ENCODE peak calls at places on chromosome 18, in six cellular contexts. S is neuronal stem cell, B is tibial nerve, Z is uterus, A is left lung, L is BE2C. Y is an unnamed sample. For H3K9me3, the result is how much of the 10 kb centered on the place peaks cover.

GRCh38 chr18:4068552-4069158 is 386.5 kb downstream of the DLGAP1 start:
- DNase-seq in S (peak), B (peak), Z (no peak), A (no peak), L (peak), Y (peak)

GRCh38 chr18:11005528-11005927 is 143.8 kb downstream of the PIEZO2 start:
- DNase-seq in S (peak), B (peak), Z (no peak), A (no peak), L (no peak), Y (no peak)

GRCh38 chr18:45526120-45526841 is 89.0 kb upstream of the SLC14A2 start:
- DNase-seq in S (no peak), B (peak), Z (peak), A (no peak), L (no peak), Y (no peak)

GRCh38 chr18:76487782-76488181 is 7.3 kb downstream of the ZNF516 start:
- DNase-seq in S (no peak), B (no peak), Z (no peak), A (no peak), L (peak), Y (no peak)

GRCh38 chr18:39946623-39947061 is 2008.4 kb upstream of the PIK3C3 start:
- DNase-seq in S (no peak), B (no peak), Z (no peak), A (peak), L (no peak), Y (no peak)

GRCh38 chr18:58998421-58999203 is 133.9 kb downstream of the ZNF532 start:
- DNase-seq in S (no peak), B (peak), Z (peak), A (no peak), L (no peak), Y (no peak)

GRCh38 chr18:52813637-52814416 is 473.8 kb downstream of the DCC start:
- DNase-seq in S (no peak), B (no peak), Z (no peak), A (no peak), L (no peak), Y (no peak)

GRCh38 chr18:49168970-49169619 is 218.3 kb upstream of the SMAD7 start:
- DNase-seq in S (no peak), B (no peak), Z (no peak), A (no peak), L (no peak), Y (no peak)

GRCh38 chr18:58565021-58565420 is 63.9 kb downstream of the ALPK2 start:
- DNase-seq in S (no peak), B (peak), Z (no peak), A (no peak), L (no peak), Y (no peak)

GRCh38 chr18:36849288-36850011 is 20.5 kb downstream of the KIAA1328 start:
- DNase-seq in S (no peak), B (no peak), Z (no peak), A (no peak), L (no peak), Y (no peak)

GRCh38 chr18:5097116-5097703 is 99.8 kb downstream of the AKAIN1 start:
- DNase-seq in S (no peak), B (no peak), Z (no peak), A (no peak), L (no peak), Y (no peak)

GRCh38 chr18:56982756-56983155 is 164.1 kb upstream of the BOD1L2 start:
- DNase-seq in S (no peak), B (no peak), Z (no peak), A (no peak), L (no peak), Y (no peak)

GRCh38 chr18:31658670-31659573 is 25.5 kb downstream of the B4GALT6 start:
- DNase-seq in S (no peak), B (no peak), Z (no peak), A (no peak), L (no peak), Y (no peak)

GRCh38 chr18:5476961-5477800 is 66.6 kb downstream of the EPB41L3 start:
- DNase-seq in S (peak), B (no peak), Z (no peak), A (no peak), L (no peak), Y (no peak)

GRCh38 chr18:60981651-60982050 is 351.6 kb upstream of the CDH20 start:
- DNase-seq in S (no peak), B (no peak), Z (no peak), A (no peak), L (no peak), Y (no peak)

GRCh38 chr18:40841473-40841872 is 1113.6 kb upstream of the PIK3C3 start:
- DNase-seq in S (no peak), B (no peak), Z (no peak), A (no peak), L (no peak), Y (no peak)

GRCh38 chr18:2180586-2180985 is 390.7 kb downstream of the METTL4 start:
- DNase-seq in S (no peak), B (no peak), Z (no peak), A (no peak), L (no peak), Y (no peak)

GRCh38 chr18:33781429-33781828 is 203.4 kb downstream of the ASXL3 start:
- DNase-seq in S (no peak), B (no peak), Z (no peak), A (no peak), L (no peak), Y (no peak)

GRCh38 chr18:76490701-76491171 is 4.3 kb downstream of the ZNF516 start:
- DNase-seq in S (no peak), B (peak), Z (peak), A (peak), L (peak), Y (no peak)

GRCh38 chr18:52764271-52764670 is 424.3 kb downstream of the DCC start:
- DNase-seq in S (no peak), B (no peak), Z (no peak), A (no peak), L (no peak), Y (no peak)

GRCh38 chr18:64474751-64475150 is 325.9 kb upstream of the LINC00305 start:
- DNase-seq in S (no peak), B (no peak), Z (no peak), A (no peak), L (peak), Y (no peak)

GRCh38 chr18:58552057-58552461 is 76.8 kb downstream of the ALPK2 start:
- DNase-seq in S (no peak), B (no peak), Z (no peak), A (no peak), L (no peak), Y (no peak)

GRCh38 chr18:61616111-61616610 is 276.6 kb downstream of the RNF152 start:
- DNase-seq in S (no peak), B (no peak), Z (no peak), A (no peak), L (no peak), Y (no peak)

GRCh38 chr18:48928787-48929186 is 22.0 kb downstream of the SMAD7 start:
- DNase-seq in S (no peak), B (peak), Z (no peak), A (peak), L (peak), Y (no peak)

GRCh38 chr18:64615047-64615446 is 466.2 kb upstream of the LINC00305 start:
- DNase-seq in S (no peak), B (no peak), Z (no peak), A (no peak), L (no peak), Y (no peak)

GRCh38 chr18:39841133-39842041 is 2113.6 kb upstream of the PIK3C3 start:
- DNase-seq in S (peak), B (peak), Z (no peak), A (peak), L (peak), Y (peak)

GRCh38 chr18:47284691-47285370 is 33.4 kb upstream of the SKOR2 start:
- DNase-seq in S (no peak), B (no peak), Z (no peak), A (no peak), L (no peak), Y (no peak)

GRCh38 chr18:8871484-8871883 is 166.1 kb downstream of the MTCL1 start:
- DNase-seq in S (no peak), B (no peak), Z (no peak), A (no peak), L (no peak), Y (no peak)

GRCh38 chr18:11785444-11786055 is 65.7 kb upstream of the CHMP1B start:
- DNase-seq in S (no peak), B (no peak), Z (no peak), A (no peak), L (no peak), Y (no peak)

DNA sequence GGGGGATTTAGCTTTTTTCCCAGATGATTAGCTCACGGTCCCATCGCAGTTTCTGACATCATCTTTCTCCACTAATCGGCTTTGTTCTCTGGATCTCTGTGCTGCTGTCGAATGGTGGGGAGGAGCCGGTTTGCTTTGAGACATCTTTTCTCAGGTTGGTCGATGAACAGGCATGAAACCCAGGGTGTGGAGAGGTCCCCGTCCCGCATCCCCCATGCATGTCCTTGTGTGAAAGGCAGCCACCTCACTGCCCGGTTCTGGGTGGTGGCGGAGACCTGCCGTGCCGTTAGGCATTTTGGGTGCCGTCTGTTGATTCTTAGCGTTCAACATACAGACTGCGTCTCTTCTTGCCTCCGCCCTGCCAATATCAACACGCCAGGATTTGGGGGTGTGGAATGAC is 57.8 kb downstream of the CTDP1 start:
- DNase-seq in S (no peak), B (no peak), Z (no peak), A (no peak), L (no peak), Y (no peak)
- H3K9me3 ChIP-seq in S (under half), B (under half), Z (under half), A (under half), L (under half), Y (under half)

GRCh38 chr18:55439036-55439435 is 149.0 kb downstream of the TCF4 start:
- DNase-seq in S (no peak), B (no peak), Z (no peak), A (no peak), L (no peak), Y (no peak)
- H3K4me3 ChIP-seq in S (no peak), B (no peak), Z (no peak), A (no peak), L (no peak), Y (no peak)

GRCh38 chr18:43531438-43531837 is 254.1 kb upstream of the SYT4 start:
- DNase-seq in S (no peak), B (no peak), Z (no peak), A (no peak), L (no peak), Y (no peak)

GRCh38 chr18:43539862-43540261 is 262.6 kb upstream of the SYT4 start:
- DNase-seq in S (no peak), B (no peak), Z (no peak), A (no peak), L (no peak), Y (no peak)

GRCh38 chr18:43533371-43533770 is 256.1 kb upstream of the SYT4 start:
- DNase-seq in S (no peak), B (no peak), Z (no peak), A (no peak), L (no peak), Y (no peak)

GRCh38 chr18:43534511-43534910 is 257.2 kb upstream of the SYT4 start:
- DNase-seq in S (no peak), B (no peak), Z (no peak), A (no peak), L (no peak), Y (no peak)
- H3K9me3 ChIP-seq in S (under half), B (under half), Z (under half), A (under half), L (under half), Y (under half)

DNA sequence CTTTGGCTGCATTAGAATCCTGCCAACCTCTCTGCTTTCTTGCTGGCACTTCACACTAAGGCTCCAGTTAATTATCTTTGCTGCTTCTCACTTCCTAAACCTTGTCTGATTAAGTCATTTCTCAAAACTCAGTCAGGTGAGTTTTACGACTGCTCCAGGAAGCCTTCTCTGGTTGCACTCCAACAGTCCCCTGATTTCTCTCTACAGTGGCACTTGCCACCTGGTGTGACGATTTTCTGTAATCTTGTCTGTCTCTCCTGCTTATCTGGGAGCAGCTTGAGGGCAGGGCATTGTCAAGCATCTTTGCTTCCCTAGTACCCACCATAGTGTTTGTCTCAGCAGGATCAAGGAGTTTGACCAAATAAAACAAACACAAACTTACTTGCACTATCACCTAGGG is 10.4 kb upstream of the GATA6 start:
- DNase-seq in S (no peak), B (no peak), Z (no peak), A (no peak), L (no peak), Y (no peak)
- H3K4me3 ChIP-seq in S (no peak), B (no peak), Z (no peak), A (no peak), L (no peak), Y (no peak)

DNA sequence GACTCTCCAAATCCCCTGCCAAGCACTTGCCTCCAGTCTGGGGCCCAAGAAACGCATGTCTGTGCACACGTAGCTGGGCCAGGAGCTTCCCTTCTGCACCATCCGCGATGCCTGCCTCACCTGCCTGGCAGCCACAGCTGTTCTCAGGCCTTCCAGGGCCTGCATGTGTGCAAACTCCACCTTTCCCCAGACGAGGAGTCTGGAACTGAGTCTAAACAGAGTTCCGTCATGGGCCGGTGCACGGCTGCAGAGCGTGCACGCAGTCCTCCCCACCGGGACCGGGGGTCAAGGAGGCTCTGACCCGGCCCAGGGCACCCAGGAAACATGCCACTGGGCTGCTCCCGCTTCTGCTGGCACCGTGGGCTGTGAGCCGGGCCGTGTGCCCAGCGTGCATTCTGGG is 66.8 kb upstream of the SALL3 start:
- DNase-seq in S (no peak), B (no peak), Z (no peak), A (no peak), L (no peak), Y (no peak)
- H3K9me3 ChIP-seq in S (under half), B (under half), Z (under half), A (under half), L (under half), Y (under half)

GRCh38 chr18:74456017-74456408 is 1.1 kb downstream of the DIPK1C start:
- DNase-seq in S (no peak), B (no peak), Z (no peak), A (no peak), L (no peak), Y (no peak)
- H3K4me3 ChIP-seq in S (no peak), B (peak), Z (no peak), A (no peak), L (no peak), Y (peak)

DNA sequence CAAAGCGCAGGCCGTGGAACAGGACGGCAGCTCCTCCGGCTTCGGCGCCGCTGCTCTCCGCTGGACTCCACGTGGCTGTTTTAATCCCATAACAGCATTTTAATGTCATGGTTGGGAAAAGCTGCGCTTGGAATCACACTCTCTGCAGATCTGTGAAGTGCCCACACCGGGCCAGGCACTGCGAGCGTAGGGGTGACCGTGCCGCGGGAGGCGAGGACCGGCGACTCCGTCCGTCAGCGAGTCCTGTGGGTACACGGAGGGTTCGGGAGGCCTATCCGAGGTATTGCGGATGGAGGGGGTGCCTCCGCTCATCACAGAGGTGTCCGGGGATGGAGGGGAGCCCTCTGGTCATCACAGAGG is 198.0 kb upstream of the SALL3 start:
- DNase-seq in S (no peak), B (no peak), Z (no peak), A (no peak), L (no peak), Y (no peak)
- H3K9me3 ChIP-seq in S (under half), B (under half), Z (under half), A (under half), L (under half), Y (under half)

GRCh38 chr18:13222371-13223281 is 4.1 kb downstream of the LDLRAD4 start:
- DNase-seq in S (no peak), B (no peak), Z (peak), A (peak), L (peak), Y (no peak)
- H3K4me3 ChIP-seq in S (no peak), B (no peak), Z (peak), A (no peak), L (peak), Y (no peak)